ENCODE peak calls at places on chromosome 15, in eight cellular contexts. One of them, this sample, is unnamed.

GRCh38 chr15:43268111-43269105 is 1.7 kb upstream of the TGM5 start:
- DNase-seq in WTC11: peak; percentile 75
- DNase-seq in HFFc6: no peak
- DNase-seq in GM20000: peak; percentile 52
- DNase-seq in endothelial cell: peak; percentile 62
- DNase-seq in body of pancreas: no peak
- DNase-seq in CD4-positive, alpha-beta T cell: no peak
- DNase-seq in neural crest cell: no peak
- DNase-seq in this sample: peak; percentile 17

GRCh38 chr15:76057332-76058000 is 2.3 kb upstream of the TMEM266 start:
- DNase-seq in CD4-positive, alpha-beta T cell: no peak
- DNase-seq in body of pancreas: peak; percentile 44
- DNase-seq in neural crest cell: peak; percentile 60
- DNase-seq in endothelial cell: peak; percentile 40
- DNase-seq in HFFc6: peak; percentile 2
- DNase-seq in GM20000: peak; percentile 62
- DNase-seq in WTC11: peak; percentile 26
- DNase-seq in this sample: peak; percentile 34

GRCh38 chr15:59688888-59689625 is at the start of gene BNIP2:
- DNase-seq in CD4-positive, alpha-beta T cell: peak; percentile 99
- DNase-seq in body of pancreas: peak; percentile 98
- DNase-seq in neural crest cell: peak; percentile 97
- DNase-seq in endothelial cell: peak; percentile 99
- DNase-seq in GM20000: peak; percentile 93
- DNase-seq in WTC11: peak; percentile 99
- DNase-seq in HFFc6: peak; percentile 98
- DNase-seq in this sample: peak; percentile 98

GRCh38 chr15:50881121-50882048 is 27.1 kb upstream of the AP4E1 start:
- DNase-seq in GM20000: no peak
- DNase-seq in neural crest cell: no peak
- DNase-seq in CD4-positive, alpha-beta T cell: no peak
- DNase-seq in HFFc6: no peak
- DNase-seq in endothelial cell: no peak
- DNase-seq in body of pancreas: no peak
- DNase-seq in WTC11: no peak
- DNase-seq in this sample: peak; percentile 25

GRCh38 chr15:42133892-42134502 is 22.4 kb downstream of the PLA2G4F start:
- DNase-seq in neural crest cell: peak; percentile 39
- DNase-seq in CD4-positive, alpha-beta T cell: peak; percentile 41
- DNase-seq in HFFc6: peak; percentile 35
- DNase-seq in endothelial cell: peak; percentile 86
- DNase-seq in GM20000: peak; percentile 61
- DNase-seq in WTC11: peak; percentile 90
- DNase-seq in body of pancreas: peak; percentile 58
- DNase-seq in this sample: peak; percentile 27

GRCh38 chr15:51322622-51323296 is 15.6 kb downstream of the CYP19A1 start:
- DNase-seq in WTC11: no peak
- DNase-seq in neural crest cell: no peak
- DNase-seq in GM20000: no peak
- DNase-seq in HFFc6: no peak
- DNase-seq in endothelial cell: no peak
- DNase-seq in CD4-positive, alpha-beta T cell: no peak
- DNase-seq in body of pancreas: no peak
- DNase-seq in this sample: peak; percentile 16

GRCh38 chr15:82730022-82730530 is 20.4 kb upstream of the AP3B2 start:
- DNase-seq in endothelial cell: no peak
- DNase-seq in WTC11: no peak
- DNase-seq in body of pancreas: no peak
- DNase-seq in CD4-positive, alpha-beta T cell: no peak
- DNase-seq in GM20000: no peak
- DNase-seq in neural crest cell: no peak
- DNase-seq in HFFc6: no peak
- DNase-seq in this sample: no peak

GRCh38 chr15:98943609-98944111 is 63.9 kb downstream of the PGPEP1L start:
- DNase-seq in HFFc6: peak; percentile 11
- DNase-seq in neural crest cell: no peak
- DNase-seq in endothelial cell: no peak
- DNase-seq in body of pancreas: peak; percentile 42
- DNase-seq in WTC11: no peak
- DNase-seq in CD4-positive, alpha-beta T cell: no peak
- DNase-seq in GM20000: no peak
- DNase-seq in this sample: peak; percentile 40

GRCh38 chr15:25901841-25902610 is 38.9 kb upstream of the ATP10A start:
- DNase-seq in HFFc6: no peak
- DNase-seq in endothelial cell: no peak
- DNase-seq in GM20000: no peak
- DNase-seq in WTC11: no peak
- DNase-seq in CD4-positive, alpha-beta T cell: no peak
- DNase-seq in neural crest cell: no peak
- DNase-seq in body of pancreas: no peak
- DNase-seq in this sample: no peak

GRCh38 chr15:80095511-80095910 is 36.0 kb downstream of the ZFAND6 start:
- DNase-seq in neural crest cell: no peak
- DNase-seq in CD4-positive, alpha-beta T cell: no peak
- DNase-seq in WTC11: no peak
- DNase-seq in endothelial cell: no peak
- DNase-seq in HFFc6: no peak
- DNase-seq in GM20000: no peak
- DNase-seq in body of pancreas: no peak
- DNase-seq in this sample: no peak

GRCh38 chr15:80090041-80090440 is 30.6 kb downstream of the ZFAND6 start:
- DNase-seq in body of pancreas: no peak
- DNase-seq in CD4-positive, alpha-beta T cell: no peak
- DNase-seq in neural crest cell: no peak
- DNase-seq in HFFc6: no peak
- DNase-seq in GM20000: no peak
- DNase-seq in endothelial cell: no peak
- DNase-seq in WTC11: no peak
- DNase-seq in this sample: no peak

GRCh38 chr15:80093854-80094418 is 34.5 kb downstream of the ZFAND6 start:
- DNase-seq in CD4-positive, alpha-beta T cell: no peak
- DNase-seq in HFFc6: no peak
- DNase-seq in endothelial cell: no peak
- DNase-seq in neural crest cell: no peak
- DNase-seq in body of pancreas: peak; percentile 68
- DNase-seq in WTC11: peak; percentile 40
- DNase-seq in GM20000: no peak
- DNase-seq in this sample: no peak

GRCh38 chr15:80087104-80087503 is 27.6 kb downstream of the ZFAND6 start:
- DNase-seq in GM20000: no peak
- DNase-seq in WTC11: no peak
- DNase-seq in neural crest cell: no peak
- DNase-seq in CD4-positive, alpha-beta T cell: no peak
- DNase-seq in HFFc6: no peak
- DNase-seq in body of pancreas: no peak
- DNase-seq in endothelial cell: no peak
- DNase-seq in this sample: no peak

GRCh38 chr15:80090879-80091503 is 31.5 kb downstream of the ZFAND6 start:
- DNase-seq in neural crest cell: no peak
- DNase-seq in endothelial cell: no peak
- DNase-seq in HFFc6: no peak
- DNase-seq in CD4-positive, alpha-beta T cell: no peak
- DNase-seq in body of pancreas: no peak
- DNase-seq in GM20000: no peak
- DNase-seq in WTC11: no peak
- DNase-seq in this sample: no peak
- TF ChIP-seq CTCF in neural crest cell: peak; percentile 52
- TF ChIP-seq CTCF in endothelial cell: peak; percentile 74
- TF ChIP-seq CTCF in HFFc6: peak; percentile 74
- TF ChIP-seq CTCF in CD4-positive, alpha-beta T cell: peak; percentile 36
- TF ChIP-seq CTCF in body of pancreas: peak; percentile 25
- TF ChIP-seq CTCF in GM20000: peak; percentile 12
- TF ChIP-seq CTCF in WTC11: no peak
- TF ChIP-seq CTCF in this sample: peak; percentile 46

GRCh38 chr15:73908822-73909122 is 17.5 kb upstream of the LOXL1 start:
- DNase-seq in body of pancreas: no peak
- DNase-seq in GM20000: no peak
- DNase-seq in neural crest cell: no peak
- DNase-seq in CD4-positive, alpha-beta T cell: no peak
- DNase-seq in endothelial cell: no peak
- DNase-seq in HFFc6: no peak
- DNase-seq in WTC11: no peak
- DNase-seq in this sample: no peak
- TF ChIP-seq CTCF in body of pancreas: no peak
- TF ChIP-seq CTCF in GM20000: no peak
- TF ChIP-seq CTCF in neural crest cell: no peak
- TF ChIP-seq CTCF in CD4-positive, alpha-beta T cell: no peak
- TF ChIP-seq CTCF in endothelial cell: no peak
- TF ChIP-seq CTCF in HFFc6: no peak
- TF ChIP-seq CTCF in WTC11: no peak
- TF ChIP-seq CTCF in this sample: no peak

GRCh38 chr15:45653702-45654424 is 19.0 kb downstream of the SQOR start:
- DNase-seq in neural crest cell: no peak
- DNase-seq in CD4-positive, alpha-beta T cell: no peak
- DNase-seq in GM20000: no peak
- DNase-seq in HFFc6: no peak
- DNase-seq in WTC11: no peak
- DNase-seq in body of pancreas: no peak
- DNase-seq in endothelial cell: no peak
- DNase-seq in this sample: peak; percentile 50

GRCh38 chr15:45654749-45655148 is 19.9 kb downstream of the SQOR start:
- DNase-seq in HFFc6: no peak
- DNase-seq in body of pancreas: no peak
- DNase-seq in WTC11: no peak
- DNase-seq in neural crest cell: no peak
- DNase-seq in CD4-positive, alpha-beta T cell: no peak
- DNase-seq in endothelial cell: no peak
- DNase-seq in GM20000: no peak
- DNase-seq in this sample: no peak

GRCh38 chr15:45660231-45660979 is 25.6 kb downstream of the SQOR start:
- DNase-seq in WTC11: no peak
- DNase-seq in neural crest cell: no peak
- DNase-seq in GM20000: peak; percentile 56
- DNase-seq in endothelial cell: no peak
- DNase-seq in CD4-positive, alpha-beta T cell: no peak
- DNase-seq in HFFc6: peak; percentile 31
- DNase-seq in body of pancreas: no peak
- DNase-seq in this sample: peak; percentile 50

GRCh38 chr15:45662375-45662774 is 27.5 kb downstream of the SQOR start:
- DNase-seq in GM20000: no peak
- DNase-seq in body of pancreas: no peak
- DNase-seq in CD4-positive, alpha-beta T cell: no peak
- DNase-seq in neural crest cell: no peak
- DNase-seq in endothelial cell: peak; percentile 13
- DNase-seq in WTC11: peak; percentile 60
- DNase-seq in HFFc6: no peak
- DNase-seq in this sample: no peak

GRCh38 chr15:45657769-45658545 is 23.1 kb downstream of the SQOR start:
- DNase-seq in CD4-positive, alpha-beta T cell: no peak
- DNase-seq in GM20000: no peak
- DNase-seq in WTC11: no peak
- DNase-seq in neural crest cell: no peak
- DNase-seq in HFFc6: no peak
- DNase-seq in endothelial cell: no peak
- DNase-seq in body of pancreas: no peak
- DNase-seq in this sample: no peak
- TF ChIP-seq CTCF in CD4-positive, alpha-beta T cell: no peak
- TF ChIP-seq CTCF in GM20000: no peak
- TF ChIP-seq CTCF in WTC11: no peak
- TF ChIP-seq CTCF in neural crest cell: no peak
- TF ChIP-seq CTCF in HFFc6: no peak
- TF ChIP-seq CTCF in endothelial cell: no peak
- TF ChIP-seq CTCF in body of pancreas: no peak
- TF ChIP-seq CTCF in this sample: no peak

GRCh38 chr15:90955911-90956310 is 1.2 kb downstream of the RCCD1 start:
- DNase-seq in neural crest cell: no peak
- DNase-seq in CD4-positive, alpha-beta T cell: no peak
- DNase-seq in body of pancreas: peak; percentile 79
- DNase-seq in WTC11: no peak
- DNase-seq in endothelial cell: no peak
- DNase-seq in HFFc6: no peak
- DNase-seq in GM20000: peak; percentile 40
- DNase-seq in this sample: no peak
- TF ChIP-seq CTCF in neural crest cell: no peak
- TF ChIP-seq CTCF in CD4-positive, alpha-beta T cell: no peak
- TF ChIP-seq CTCF in body of pancreas: no peak
- TF ChIP-seq CTCF in WTC11: no peak
- TF ChIP-seq CTCF in endothelial cell: no peak
- TF ChIP-seq CTCF in HFFc6: no peak
- TF ChIP-seq CTCF in GM20000: no peak
- TF ChIP-seq CTCF in this sample: no peak

GRCh38 chr15:29695486-29696167 is 126.6 kb downstream of the TJP1 start:
- DNase-seq in GM20000: no peak
- DNase-seq in WTC11: peak; percentile 41
- DNase-seq in CD4-positive, alpha-beta T cell: no peak
- DNase-seq in HFFc6: no peak
- DNase-seq in body of pancreas: no peak
- DNase-seq in endothelial cell: no peak
- DNase-seq in neural crest cell: no peak
- DNase-seq in this sample: no peak
- TF ChIP-seq CTCF in GM20000: no peak
- TF ChIP-seq CTCF in WTC11: no peak
- TF ChIP-seq CTCF in CD4-positive, alpha-beta T cell: no peak
- TF ChIP-seq CTCF in HFFc6: no peak
- TF ChIP-seq CTCF in body of pancreas: no peak
- TF ChIP-seq CTCF in endothelial cell: no peak
- TF ChIP-seq CTCF in neural crest cell: no peak
- TF ChIP-seq CTCF in this sample: no peak

GRCh38 chr15:68676011-68676605 is 97.3 kb downstream of the CORO2B start:
- DNase-seq in body of pancreas: no peak
- DNase-seq in CD4-positive, alpha-beta T cell: no peak
- DNase-seq in HFFc6: no peak
- DNase-seq in endothelial cell: no peak
- DNase-seq in neural crest cell: no peak
- DNase-seq in GM20000: no peak
- DNase-seq in WTC11: no peak
- DNase-seq in this sample: no peak

GRCh38 chr15:68668926-68669600 is 90.3 kb downstream of the CORO2B start:
- DNase-seq in CD4-positive, alpha-beta T cell: no peak
- DNase-seq in body of pancreas: no peak
- DNase-seq in neural crest cell: no peak
- DNase-seq in WTC11: no peak
- DNase-seq in GM20000: no peak
- DNase-seq in endothelial cell: no peak
- DNase-seq in HFFc6: no peak
- DNase-seq in this sample: no peak

GRCh38 chr15:68672251-68672650 is 93.5 kb downstream of the CORO2B start:
- DNase-seq in WTC11: no peak
- DNase-seq in body of pancreas: no peak
- DNase-seq in GM20000: no peak
- DNase-seq in neural crest cell: no peak
- DNase-seq in CD4-positive, alpha-beta T cell: no peak
- DNase-seq in HFFc6: no peak
- DNase-seq in endothelial cell: no peak
- DNase-seq in this sample: no peak

GRCh38 chr15:68674975-68675374 is 96.2 kb downstream of the CORO2B start:
- DNase-seq in GM20000: peak; percentile 44
- DNase-seq in CD4-positive, alpha-beta T cell: no peak
- DNase-seq in endothelial cell: peak; percentile 26
- DNase-seq in HFFc6: no peak
- DNase-seq in WTC11: no peak
- DNase-seq in body of pancreas: no peak
- DNase-seq in neural crest cell: no peak
- DNase-seq in this sample: no peak

GRCh38 chr15:68672781-68673205 is 94.0 kb downstream of the CORO2B start:
- DNase-seq in HFFc6: no peak
- DNase-seq in GM20000: no peak
- DNase-seq in neural crest cell: no peak
- DNase-seq in CD4-positive, alpha-beta T cell: no peak
- DNase-seq in body of pancreas: no peak
- DNase-seq in WTC11: peak; percentile 49
- DNase-seq in endothelial cell: no peak
- DNase-seq in this sample: peak; percentile 27
- TF ChIP-seq CTCF in HFFc6: peak; percentile 64
- TF ChIP-seq CTCF in GM20000: no peak
- TF ChIP-seq CTCF in neural crest cell: no peak
- TF ChIP-seq CTCF in CD4-positive, alpha-beta T cell: no peak
- TF ChIP-seq CTCF in body of pancreas: no peak
- TF ChIP-seq CTCF in WTC11: no peak
- TF ChIP-seq CTCF in endothelial cell: no peak
- TF ChIP-seq CTCF in this sample: peak; percentile 58